ENCODE peak calls at places on chromosomes 3 and 15, in four cellular contexts. L, B, U and D are unnamed samples.

GRCh38 chr15:62390793-62391543 is 225.9 kb upstream of the C2CD4B start:
- DNase-seq in L (peak), B (no peak), U (peak), D (peak)

GRCh38 chr15:52780172-52780980 is 9.8 kb downstream of the ONECUT1 start:
- DNase-seq in L (peak), B (peak), U (peak), D (peak)

GRCh38 chr3:128367221-128367620 is 99.5 kb downstream of the DNAJB8 start:
- DNase-seq in L (no peak), B (no peak), U (no peak), D (no peak)

GRCh38 chr15:62571072-62571471 is 406.0 kb upstream of the C2CD4B start:
- DNase-seq in L (no peak), B (no peak), U (no peak), D (no peak)

GRCh38 chr15:78390823-78391222 is 47.2 kb upstream of the IREB2 start:
- DNase-seq in L (no peak), B (no peak), U (no peak), D (no peak)

GRCh38 chr15:70077436-70077835 is 20.3 kb downstream of the TLE3 start:
- DNase-seq in L (no peak), B (no peak), U (no peak), D (no peak)

GRCh38 chr3:124558898-124559649 is 171.2 kb upstream of the UMPS start:
- DNase-seq in L (peak), B (no peak), U (peak), D (no peak)

GRCh38 chr3:146593776-146594175 is 11.4 kb downstream of the PLSCR5 start:
- DNase-seq in L (peak), B (no peak), U (no peak), D (no peak)

GRCh38 chr3:127525373-127525772 is 65.2 kb downstream of the TPRA1 start:
- DNase-seq in L (peak), B (no peak), U (no peak), D (peak)

GRCh38 chr3:13565581-13566461 is 16.9 kb downstream of the FBLN2 start:
- DNase-seq in L (no peak), B (no peak), U (no peak), D (no peak)

GRCh38 chr3:197367081-197367780 is 68.8 kb upstream of the DLG1 start:
- DNase-seq in L (no peak), B (no peak), U (no peak), D (peak)

GRCh38 chr15:66679657-66680108 is 22.4 kb upstream of the SMAD6 start:
- DNase-seq in L (peak), B (no peak), U (peak), D (peak)

GRCh38 chr3:13123266-13123665 is 50.0 kb upstream of the IQSEC1 start:
- DNase-seq in L (no peak), B (no peak), U (no peak), D (no peak)

GRCh38 chr3:107796786-107797185 is 274.0 kb downstream of the BBX start:
- DNase-seq in L (peak), B (no peak), U (no peak), D (peak)

GRCh38 chr3:126052196-126053058 is 31.5 kb downstream of the SLC41A3 start:
- DNase-seq in L (no peak), B (no peak), U (peak), D (no peak)

GRCh38 chr3:9422712-9423424 is 25.5 kb downstream of the SETD5 start:
- DNase-seq in L (peak), B (no peak), U (peak), D (peak)

GRCh38 chr3:43893721-43894120 is 203.0 kb downstream of the ABHD5 start:
- DNase-seq in L (no peak), B (no peak), U (no peak), D (no peak)

GRCh38 chr3:194082596-194083220 is 53.2 kb upstream of the HES1 start:
- DNase-seq in L (no peak), B (no peak), U (no peak), D (no peak)

GRCh38 chr15:99371180-99372103 is 120.2 kb downstream of the LRRC28 start:
- DNase-seq in L (no peak), B (peak), U (no peak), D (no peak)

GRCh38 chr15:82554351-82554750 is 14.1 kb upstream of the RPS17 start:
- DNase-seq in L (no peak), B (no peak), U (no peak), D (no peak)

GRCh38 chr3:42078686-42079085 is 12.5 kb upstream of the TRAK1 start:
- DNase-seq in L (no peak), B (no peak), U (no peak), D (no peak)

GRCh38 chr3:42077785-42078184 is 13.4 kb upstream of the TRAK1 start:
- DNase-seq in L (no peak), B (no peak), U (no peak), D (no peak)

GRCh38 chr3:42079701-42080323 is 11.3 kb upstream of the TRAK1 start:
- DNase-seq in L (no peak), B (no peak), U (no peak), D (peak)

GRCh38 chr3:42081814-42082473 is 9.2 kb upstream of the TRAK1 start:
- DNase-seq in L (no peak), B (no peak), U (no peak), D (no peak)

GRCh38 chr3:42080452-42080872 is 10.7 kb upstream of the TRAK1 start:
- DNase-seq in L (no peak), B (peak), U (no peak), D (peak)
- TF ChIP-seq TARDBP in L (no peak), B (no peak), U (no peak), D (no peak)

DNA sequence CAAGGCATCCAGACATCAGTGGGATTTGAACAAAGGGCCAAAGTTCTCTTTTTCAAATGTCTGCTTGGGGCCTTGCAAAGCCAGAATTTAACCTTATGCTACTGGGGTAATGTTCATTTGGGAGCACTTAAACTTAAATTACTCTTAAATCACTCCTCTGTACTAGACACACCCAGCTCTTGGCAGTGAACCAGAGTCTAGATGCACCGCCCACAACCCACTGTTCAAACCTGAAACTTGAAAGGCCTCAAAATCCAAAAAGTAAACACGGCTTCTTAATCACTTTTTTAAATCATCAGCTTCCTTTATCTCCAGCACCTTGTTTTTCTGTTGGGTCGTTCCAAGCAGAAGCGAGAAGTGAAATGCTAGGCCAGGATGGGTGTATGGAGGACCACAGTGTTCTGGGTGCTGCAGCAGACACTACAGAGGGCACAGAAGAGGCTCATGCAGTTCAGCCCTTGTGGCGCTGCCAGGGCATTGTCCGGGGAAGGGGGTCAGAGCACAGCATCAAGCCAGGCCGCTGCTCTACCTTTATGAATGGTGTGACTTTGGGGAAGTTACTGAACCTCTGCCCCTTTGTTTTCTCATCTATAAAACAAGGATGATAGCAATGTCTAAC is 28.8 kb downstream of the MECOM start:
- DNase-seq in L (peak), B (no peak), U (no peak), D (peak)
- TF ChIP-seq TARDBP in L (no peak), B (no peak), U (no peak), D (no peak)

GRCh38 chr3:31968927-31969418 is 12.1 kb downstream of the OSBPL10 start:
- DNase-seq in L (no peak), B (no peak), U (peak), D (peak)
- TF ChIP-seq TARDBP in L (no peak), B (no peak), U (no peak), D (peak)

DNA sequence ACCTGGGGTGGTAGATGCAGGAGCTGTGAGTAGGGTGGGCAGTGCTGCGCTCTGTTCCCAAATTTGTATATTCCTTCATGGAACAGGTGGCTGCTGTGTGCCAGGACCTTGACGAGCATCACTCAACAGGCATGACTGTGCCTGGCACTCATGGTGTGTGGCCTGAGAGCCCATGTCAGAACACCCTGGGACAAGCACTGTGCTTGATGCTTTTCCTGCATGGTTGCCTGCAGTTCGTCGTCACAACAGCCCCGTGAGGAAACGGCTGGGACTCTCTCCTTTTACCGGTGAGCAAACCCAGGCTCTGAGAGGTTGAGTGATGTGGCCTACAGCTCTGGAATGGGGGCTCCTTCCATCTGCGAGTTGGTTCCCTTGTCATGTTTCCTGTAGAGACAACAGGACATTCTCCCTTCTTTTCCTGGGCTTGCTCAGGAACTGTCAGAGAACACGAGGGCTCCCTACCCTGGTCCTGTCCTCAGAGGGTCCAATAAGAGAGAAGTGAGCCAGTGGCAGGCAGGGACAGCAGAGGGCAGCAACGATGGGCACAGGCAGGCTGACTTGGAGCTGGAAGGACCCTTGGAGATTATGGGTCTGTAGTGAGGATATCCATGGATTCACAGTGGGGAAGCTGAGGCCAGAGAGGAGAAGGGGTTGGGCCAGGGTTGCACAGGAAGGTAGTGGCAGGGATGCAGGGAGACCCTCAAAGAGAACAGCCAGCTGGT is 37.4 kb downstream of the PRKCD start:
- DNase-seq in L (no peak), B (no peak), U (no peak), D (no peak)
- TF ChIP-seq TARDBP in L (no peak), B (no peak), U (no peak), D (no peak)

GRCh38 chr3:152252750-152253149 is 16.0 kb upstream of the MBNL1 start:
- DNase-seq in L (no peak), B (no peak), U (no peak), D (no peak)
- TF ChIP-seq TARDBP in L (no peak), B (no peak), U (no peak), D (no peak)

GRCh38 chr3:162525791-162526190 is 1029.2 kb downstream of the OTOL1 start:
- DNase-seq in L (no peak), B (no peak), U (no peak), D (no peak)
- TF ChIP-seq TARDBP in L (no peak), B (no peak), U (no peak), D (no peak)

GRCh38 chr3:184579513-184579912 is 17.9 kb downstream of the EPHB3 start:
- DNase-seq in L (no peak), B (no peak), U (no peak), D (no peak)
- TF ChIP-seq TARDBP in L (no peak), B (no peak), U (no peak), D (no peak)

DNA sequence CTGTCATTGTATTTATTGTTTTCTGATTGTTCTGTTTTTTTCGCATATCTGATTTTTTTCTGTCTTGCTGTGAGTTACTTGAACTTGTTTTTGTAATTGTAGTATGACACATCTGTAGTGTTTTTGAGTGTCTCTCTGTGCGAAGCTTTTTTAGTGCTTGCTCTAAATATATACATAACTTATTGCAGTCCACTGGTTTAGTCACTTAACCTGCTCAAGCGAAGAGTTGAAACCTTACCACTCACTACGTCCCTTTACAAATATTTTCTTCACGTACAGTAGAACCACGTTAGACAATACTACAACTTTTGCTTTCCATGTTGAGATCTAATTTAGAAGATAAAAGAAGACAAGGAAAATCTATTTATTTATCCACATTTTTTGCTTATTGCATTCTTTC is 713.0 kb upstream of the GRM7 start:
- DNase-seq in L (no peak), B (no peak), U (no peak), D (no peak)
- TF ChIP-seq TARDBP in L (no peak), B (no peak), U (no peak), D (no peak)

GRCh38 chr3:15926866-15927265 is 129.1 kb upstream of the ANKRD28 start:
- DNase-seq in L (no peak), B (no peak), U (no peak), D (no peak)
- TF ChIP-seq TARDBP in L (no peak), B (no peak), U (no peak), D (no peak)